ENCODE peak calls at places on chromosomes 4 and X, in six cellular contexts. One of them, this sample, is unnamed.

GRCh38 chr4:105808459-105809041 is 86.7 kb upstream of the NPNT start:
- DNase-seq in smooth muscle cell of the brain vasculature: no peak
- DNase-seq in DMS53: no peak
- DNase-seq in astrocyte: peak
- DNase-seq in stimulated activated CD4-positive, alpha-beta T cell treated with anti-CD3 and anti-CD28 coated beads, Interleukin-15, amount 100 ng/mL, for 1 hour: no peak
- DNase-seq in stimulated activated CD8-positive, alpha-beta memory T cell treated with anti-CD3 and anti-CD28 coated beads, Interleukin-2, amount 100 ng/mL, for 48 hours: no peak
- DNase-seq in this sample: no peak

GRCh38 chr4:109548655-109549054 is 11.4 kb upstream of the MCUB start:
- DNase-seq in DMS53: no peak
- DNase-seq in stimulated activated CD8-positive, alpha-beta memory T cell treated with anti-CD3 and anti-CD28 coated beads, Interleukin-2, amount 100 ng/mL, for 48 hours: no peak
- DNase-seq in smooth muscle cell of the brain vasculature: no peak
- DNase-seq in astrocyte: peak
- DNase-seq in stimulated activated CD4-positive, alpha-beta T cell treated with anti-CD3 and anti-CD28 coated beads, Interleukin-15, amount 100 ng/mL, for 1 hour: no peak
- DNase-seq in this sample: no peak

GRCh38 chr4:15735531-15735930 is 32.7 kb downstream of the BST1 start:
- DNase-seq in DMS53: no peak
- DNase-seq in stimulated activated CD4-positive, alpha-beta T cell treated with anti-CD3 and anti-CD28 coated beads, Interleukin-15, amount 100 ng/mL, for 1 hour: no peak
- DNase-seq in astrocyte: no peak
- DNase-seq in smooth muscle cell of the brain vasculature: no peak
- DNase-seq in stimulated activated CD8-positive, alpha-beta memory T cell treated with anti-CD3 and anti-CD28 coated beads, Interleukin-2, amount 100 ng/mL, for 48 hours: no peak
- DNase-seq in this sample: no peak

GRCh38 chrX:41561045-41561444 is 113.9 kb downstream of the NYX start:
- DNase-seq in stimulated activated CD4-positive, alpha-beta T cell treated with anti-CD3 and anti-CD28 coated beads, Interleukin-15, amount 100 ng/mL, for 1 hour: no peak
- DNase-seq in DMS53: peak
- DNase-seq in smooth muscle cell of the brain vasculature: peak
- DNase-seq in stimulated activated CD8-positive, alpha-beta memory T cell treated with anti-CD3 and anti-CD28 coated beads, Interleukin-2, amount 100 ng/mL, for 48 hours: peak
- DNase-seq in astrocyte: peak
- DNase-seq in this sample: peak

GRCh38 chr4:38230121-38230728 is 270.0 kb downstream of the PTTG2 start:
- DNase-seq in astrocyte: no peak
- DNase-seq in stimulated activated CD8-positive, alpha-beta memory T cell treated with anti-CD3 and anti-CD28 coated beads, Interleukin-2, amount 100 ng/mL, for 48 hours: no peak
- DNase-seq in smooth muscle cell of the brain vasculature: no peak
- DNase-seq in stimulated activated CD4-positive, alpha-beta T cell treated with anti-CD3 and anti-CD28 coated beads, Interleukin-15, amount 100 ng/mL, for 1 hour: no peak
- DNase-seq in DMS53: no peak
- DNase-seq in this sample: no peak

GRCh38 chr4:73661646-73662119 is 41.4 kb upstream of the RASSF6 start:
- DNase-seq in stimulated activated CD4-positive, alpha-beta T cell treated with anti-CD3 and anti-CD28 coated beads, Interleukin-15, amount 100 ng/mL, for 1 hour: no peak
- DNase-seq in astrocyte: peak
- DNase-seq in stimulated activated CD8-positive, alpha-beta memory T cell treated with anti-CD3 and anti-CD28 coated beads, Interleukin-2, amount 100 ng/mL, for 48 hours: no peak
- DNase-seq in DMS53: no peak
- DNase-seq in smooth muscle cell of the brain vasculature: peak
- DNase-seq in this sample: no peak

GRCh38 chrX:17377047-17377692 is 2.2 kb downstream of the NHS start:
- DNase-seq in astrocyte: peak
- DNase-seq in DMS53: peak
- DNase-seq in stimulated activated CD8-positive, alpha-beta memory T cell treated with anti-CD3 and anti-CD28 coated beads, Interleukin-2, amount 100 ng/mL, for 48 hours: peak
- DNase-seq in smooth muscle cell of the brain vasculature: no peak
- DNase-seq in stimulated activated CD4-positive, alpha-beta T cell treated with anti-CD3 and anti-CD28 coated beads, Interleukin-15, amount 100 ng/mL, for 1 hour: no peak
- DNase-seq in this sample: no peak

GRCh38 chrX:83022020-83022419 is 486.1 kb upstream of the POU3F4 start:
- DNase-seq in stimulated activated CD8-positive, alpha-beta memory T cell treated with anti-CD3 and anti-CD28 coated beads, Interleukin-2, amount 100 ng/mL, for 48 hours: no peak
- DNase-seq in astrocyte: no peak
- DNase-seq in stimulated activated CD4-positive, alpha-beta T cell treated with anti-CD3 and anti-CD28 coated beads, Interleukin-15, amount 100 ng/mL, for 1 hour: no peak
- DNase-seq in smooth muscle cell of the brain vasculature: no peak
- DNase-seq in DMS53: peak
- DNase-seq in this sample: no peak

GRCh38 chrX:13360146-13360545 is 40.3 kb upstream of the ATXN3L start:
- DNase-seq in stimulated activated CD8-positive, alpha-beta memory T cell treated with anti-CD3 and anti-CD28 coated beads, Interleukin-2, amount 100 ng/mL, for 48 hours: no peak
- DNase-seq in stimulated activated CD4-positive, alpha-beta T cell treated with anti-CD3 and anti-CD28 coated beads, Interleukin-15, amount 100 ng/mL, for 1 hour: no peak
- DNase-seq in astrocyte: no peak
- DNase-seq in smooth muscle cell of the brain vasculature: no peak
- DNase-seq in DMS53: peak
- DNase-seq in this sample: peak

GRCh38 chrX:68146054-68146453 is 287.2 kb downstream of the OPHN1 start:
- DNase-seq in astrocyte: peak
- DNase-seq in stimulated activated CD8-positive, alpha-beta memory T cell treated with anti-CD3 and anti-CD28 coated beads, Interleukin-2, amount 100 ng/mL, for 48 hours: no peak
- DNase-seq in smooth muscle cell of the brain vasculature: no peak
- DNase-seq in DMS53: peak
- DNase-seq in stimulated activated CD4-positive, alpha-beta T cell treated with anti-CD3 and anti-CD28 coated beads, Interleukin-15, amount 100 ng/mL, for 1 hour: no peak
- DNase-seq in this sample: peak

GRCh38 chr4:142530724-142531123 is 315.4 kb downstream of the INPP4B start:
- DNase-seq in DMS53: no peak
- DNase-seq in stimulated activated CD8-positive, alpha-beta memory T cell treated with anti-CD3 and anti-CD28 coated beads, Interleukin-2, amount 100 ng/mL, for 48 hours: no peak
- DNase-seq in astrocyte: no peak
- DNase-seq in smooth muscle cell of the brain vasculature: no peak
- DNase-seq in stimulated activated CD4-positive, alpha-beta T cell treated with anti-CD3 and anti-CD28 coated beads, Interleukin-15, amount 100 ng/mL, for 1 hour: no peak
- DNase-seq in this sample: no peak

GRCh38 chr4:749771-750666 is 44.4 kb downstream of the PCGF3 start:
- DNase-seq in stimulated activated CD4-positive, alpha-beta T cell treated with anti-CD3 and anti-CD28 coated beads, Interleukin-15, amount 100 ng/mL, for 1 hour: no peak
- DNase-seq in astrocyte: peak
- DNase-seq in stimulated activated CD8-positive, alpha-beta memory T cell treated with anti-CD3 and anti-CD28 coated beads, Interleukin-2, amount 100 ng/mL, for 48 hours: no peak
- DNase-seq in smooth muscle cell of the brain vasculature: peak
- DNase-seq in DMS53: no peak
- DNase-seq in this sample: no peak

GRCh38 chr4:103099691-103100392 is at the start of gene BDH2:
- DNase-seq in DMS53: peak
- DNase-seq in smooth muscle cell of the brain vasculature: peak
- DNase-seq in astrocyte: peak
- DNase-seq in stimulated activated CD8-positive, alpha-beta memory T cell treated with anti-CD3 and anti-CD28 coated beads, Interleukin-2, amount 100 ng/mL, for 48 hours: no peak
- DNase-seq in stimulated activated CD4-positive, alpha-beta T cell treated with anti-CD3 and anti-CD28 coated beads, Interleukin-15, amount 100 ng/mL, for 1 hour: no peak
- DNase-seq in this sample: peak

GRCh38 chr4:88382621-88383020 is 4.0 kb downstream of the HERC6 start:
- DNase-seq in astrocyte: no peak
- DNase-seq in stimulated activated CD8-positive, alpha-beta memory T cell treated with anti-CD3 and anti-CD28 coated beads, Interleukin-2, amount 100 ng/mL, for 48 hours: peak
- DNase-seq in DMS53: no peak
- DNase-seq in smooth muscle cell of the brain vasculature: no peak
- DNase-seq in stimulated activated CD4-positive, alpha-beta T cell treated with anti-CD3 and anti-CD28 coated beads, Interleukin-15, amount 100 ng/mL, for 1 hour: peak
- DNase-seq in this sample: no peak

GRCh38 chr4:68683034-68683433 is 12.6 kb upstream of the UGT2B15 start:
- DNase-seq in astrocyte: no peak
- DNase-seq in stimulated activated CD4-positive, alpha-beta T cell treated with anti-CD3 and anti-CD28 coated beads, Interleukin-15, amount 100 ng/mL, for 1 hour: no peak
- DNase-seq in stimulated activated CD8-positive, alpha-beta memory T cell treated with anti-CD3 and anti-CD28 coated beads, Interleukin-2, amount 100 ng/mL, for 48 hours: no peak
- DNase-seq in DMS53: peak
- DNase-seq in smooth muscle cell of the brain vasculature: no peak
- DNase-seq in this sample: no peak

GRCh38 chr4:152462047-152462446 is 73.8 kb downstream of the FBXW7 start:
- DNase-seq in astrocyte: no peak
- DNase-seq in stimulated activated CD4-positive, alpha-beta T cell treated with anti-CD3 and anti-CD28 coated beads, Interleukin-15, amount 100 ng/mL, for 1 hour: no peak
- DNase-seq in smooth muscle cell of the brain vasculature: no peak
- DNase-seq in DMS53: no peak
- DNase-seq in stimulated activated CD8-positive, alpha-beta memory T cell treated with anti-CD3 and anti-CD28 coated beads, Interleukin-2, amount 100 ng/mL, for 48 hours: no peak
- DNase-seq in this sample: peak

GRCh38 chrX:101163166-101163565 is 56.4 kb upstream of the DRP2 start:
- DNase-seq in DMS53: no peak
- DNase-seq in smooth muscle cell of the brain vasculature: no peak
- DNase-seq in astrocyte: no peak
- DNase-seq in stimulated activated CD8-positive, alpha-beta memory T cell treated with anti-CD3 and anti-CD28 coated beads, Interleukin-2, amount 100 ng/mL, for 48 hours: no peak
- DNase-seq in stimulated activated CD4-positive, alpha-beta T cell treated with anti-CD3 and anti-CD28 coated beads, Interleukin-15, amount 100 ng/mL, for 1 hour: no peak
- DNase-seq in this sample: no peak

GRCh38 chr4:78145622-78146021 is 88.5 kb downstream of the FRAS1 start:
- DNase-seq in smooth muscle cell of the brain vasculature: no peak
- DNase-seq in stimulated activated CD8-positive, alpha-beta memory T cell treated with anti-CD3 and anti-CD28 coated beads, Interleukin-2, amount 100 ng/mL, for 48 hours: no peak
- DNase-seq in astrocyte: no peak
- DNase-seq in stimulated activated CD4-positive, alpha-beta T cell treated with anti-CD3 and anti-CD28 coated beads, Interleukin-15, amount 100 ng/mL, for 1 hour: no peak
- DNase-seq in DMS53: no peak
- DNase-seq in this sample: no peak

GRCh38 chrX:47143894-47144625 is 442 bp downstream of the NDUFB11 start:
- DNase-seq in stimulated activated CD4-positive, alpha-beta T cell treated with anti-CD3 and anti-CD28 coated beads, Interleukin-15, amount 100 ng/mL, for 1 hour: peak
- DNase-seq in DMS53: peak
- DNase-seq in stimulated activated CD8-positive, alpha-beta memory T cell treated with anti-CD3 and anti-CD28 coated beads, Interleukin-2, amount 100 ng/mL, for 48 hours: no peak
- DNase-seq in astrocyte: peak
- DNase-seq in smooth muscle cell of the brain vasculature: peak
- DNase-seq in this sample: no peak